ENCODE peak calls at places on chromosomes 7 and 10, in five cellular contexts. D, U, H, G and R are unnamed samples.

GRCh38 chr10:61943699-61944444 is 42.4 kb downstream of the ARID5B start:
- DNase-seq in D (no peak), U (no peak), H (no peak), G (peak), R (no peak)

GRCh38 chr7:155652156-155653124 is 8.0 kb downstream of the RBM33 start:
- DNase-seq in D (no peak), U (no peak), H (no peak), G (peak), R (no peak)

GRCh38 chr10:23396695-23397094 is 42.2 kb upstream of the OTUD1 start:
- DNase-seq in D (no peak), U (no peak), H (no peak), G (no peak), R (no peak)

GRCh38 chr10:118956253-118957140 is 73.0 kb upstream of the NANOS1 start:
- DNase-seq in D (no peak), U (no peak), H (peak), G (no peak), R (peak)

GRCh38 chr7:64610997-64611396 is 48.1 kb upstream of the ZNF680 start:
- DNase-seq in D (no peak), U (no peak), H (no peak), G (no peak), R (peak)

GRCh38 chr10:28592953-28593352 is 60.0 kb downstream of the WAC start:
- DNase-seq in D (peak), U (no peak), H (no peak), G (peak), R (no peak)

GRCh38 chr7:128791121-128791967 is 424 bp upstream of the CCDC136 start:
- DNase-seq in D (peak), U (peak), H (peak), G (peak), R (peak)

GRCh38 chr7:134514663-134515062 is 12.7 kb upstream of the AKR1B10 start:
- DNase-seq in D (peak), U (no peak), H (no peak), G (peak), R (no peak)

GRCh38 chr7:99357701-99358490 is 16.6 kb upstream of the ARPC1B start:
- DNase-seq in D (no peak), U (no peak), H (no peak), G (no peak), R (no peak)

GRCh38 chr7:69864283-69864682 is 266.0 kb downstream of the AUTS2 start:
- DNase-seq in D (no peak), U (no peak), H (no peak), G (no peak), R (no peak)

GRCh38 chr10:110268442-110268841 is 36.3 kb downstream of the SMNDC1 start:
- DNase-seq in D (no peak), U (no peak), H (peak), G (no peak), R (no peak)

GRCh38 chr10:1552415-1552814 is 184.9 kb downstream of the ADARB2 start:
- DNase-seq in D (no peak), U (peak), H (no peak), G (no peak), R (no peak)

GRCh38 chr10:75967491-75967890 is 536.1 kb downstream of the LRMDA start:
- DNase-seq in D (no peak), U (no peak), H (no peak), G (no peak), R (no peak)

GRCh38 chr7:96016056-96016455 is 243.7 kb downstream of the DYNC1I1 start:
- DNase-seq in D (no peak), U (no peak), H (no peak), G (no peak), R (no peak)

GRCh38 chr7:38728145-38728544 is 97.0 kb upstream of the AMPH start:
- DNase-seq in D (no peak), U (no peak), H (no peak), G (peak), R (no peak)

GRCh38 chr7:100157334-100158228 is 942 bp downstream of the TRAPPC14 start:
- DNase-seq in D (peak), U (peak), H (no peak), G (peak), R (no peak)

GRCh38 chr7:141928147-141928894 is 12.1 kb downstream of the OR9A4 start:
- DNase-seq in D (no peak), U (no peak), H (no peak), G (no peak), R (no peak)

GRCh38 chr10:44948713-44949112 is 10.9 kb upstream of the RASSF4 start:
- DNase-seq in D (no peak), U (peak), H (no peak), G (no peak), R (no peak)

DNA sequence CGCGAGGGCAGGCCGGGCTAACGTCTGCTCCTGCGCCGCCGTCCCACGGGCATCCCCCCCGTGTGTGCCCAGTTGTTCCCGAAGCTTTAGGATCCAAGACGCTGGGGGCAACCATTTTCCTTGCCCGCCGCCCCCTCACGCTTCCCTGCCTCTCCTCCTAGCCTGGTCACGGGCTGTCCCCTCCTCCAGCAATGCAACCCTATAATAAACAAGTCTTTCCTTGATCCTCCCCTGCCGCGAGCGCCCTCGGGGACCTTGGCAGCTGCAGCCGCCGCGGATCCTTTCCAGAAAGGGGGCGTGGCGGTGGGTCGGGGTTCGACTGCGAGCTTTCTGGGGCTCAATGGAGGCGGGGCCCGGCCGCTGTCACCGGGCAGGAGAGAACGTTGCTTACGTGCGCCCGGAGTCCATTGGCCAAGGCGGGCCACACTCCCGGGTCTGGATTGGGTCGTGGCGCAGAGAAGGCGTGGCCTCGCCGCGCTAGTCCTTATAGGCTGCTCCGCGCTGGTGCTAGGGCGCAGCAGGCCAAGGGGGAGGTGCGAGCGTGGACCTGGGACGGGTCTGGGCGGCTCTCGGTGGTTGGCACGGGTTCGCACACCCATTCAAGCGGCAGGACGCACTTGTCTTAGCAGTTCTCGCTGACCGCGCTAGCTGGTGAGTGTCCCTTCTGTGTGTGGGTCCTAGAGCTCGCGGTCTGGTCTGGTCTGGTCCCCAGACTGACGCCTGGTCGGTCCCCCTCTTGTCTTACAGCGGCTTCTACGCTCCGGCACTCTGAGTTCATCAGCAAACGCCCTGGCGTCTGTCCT is at the start of gene DDIT4:
- DNase-seq in D (peak), U (peak), H (peak), G (peak), R (peak)
- TF ChIP-seq POLR2A in D (peak), U (peak), H (peak), G (peak), R (peak)

DNA sequence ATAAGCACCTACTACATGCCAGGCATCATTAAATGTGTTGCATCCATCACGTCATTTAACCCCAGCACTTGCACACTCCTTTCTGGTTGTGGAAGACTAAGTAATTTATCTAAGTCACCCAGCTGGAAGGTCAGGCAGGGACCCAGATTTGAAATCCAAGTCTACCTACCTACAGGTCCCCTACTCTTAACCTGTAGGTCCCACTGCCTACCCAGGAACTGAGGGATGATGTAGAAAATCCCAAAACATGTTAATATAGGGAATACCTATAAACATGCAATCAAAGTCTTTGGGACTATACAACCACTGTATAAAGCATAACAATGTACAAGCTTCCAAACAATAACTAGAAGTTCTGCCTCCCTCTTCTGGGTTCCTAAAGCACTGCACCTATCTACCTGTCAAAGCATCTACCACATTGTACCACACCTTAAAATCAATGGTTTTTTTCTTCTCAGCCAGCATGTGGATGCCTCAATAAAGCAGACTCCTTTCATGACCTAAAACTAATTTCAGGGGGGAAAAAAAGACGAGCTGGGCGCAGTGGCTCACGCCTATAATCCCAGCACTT is 5.6 kb downstream of the IL6 start:
- DNase-seq in D (no peak), U (no peak), H (no peak), G (peak), R (no peak)
- TF ChIP-seq POLR2A in D (no peak), U (no peak), H (no peak), G (peak), R (no peak)

GRCh38 chr10:121930729-121931085 is 2.9 kb upstream of the ATE1 start:
- DNase-seq in D (no peak), U (no peak), H (no peak), G (no peak), R (no peak)

GRCh38 chr10:121941532-121941931 is 13.7 kb upstream of the ATE1 start:
- DNase-seq in D (no peak), U (no peak), H (no peak), G (no peak), R (no peak)

GRCh38 chr10:121936295-121936694 is 8.5 kb upstream of the ATE1 start:
- DNase-seq in D (no peak), U (no peak), H (no peak), G (no peak), R (no peak)

GRCh38 chr10:121935702-121936101 is 7.9 kb upstream of the ATE1 start:
- DNase-seq in D (no peak), U (no peak), H (peak), G (no peak), R (no peak)
- TF ChIP-seq POLR2A in D (no peak), U (no peak), H (no peak), G (no peak), R (no peak)

DNA sequence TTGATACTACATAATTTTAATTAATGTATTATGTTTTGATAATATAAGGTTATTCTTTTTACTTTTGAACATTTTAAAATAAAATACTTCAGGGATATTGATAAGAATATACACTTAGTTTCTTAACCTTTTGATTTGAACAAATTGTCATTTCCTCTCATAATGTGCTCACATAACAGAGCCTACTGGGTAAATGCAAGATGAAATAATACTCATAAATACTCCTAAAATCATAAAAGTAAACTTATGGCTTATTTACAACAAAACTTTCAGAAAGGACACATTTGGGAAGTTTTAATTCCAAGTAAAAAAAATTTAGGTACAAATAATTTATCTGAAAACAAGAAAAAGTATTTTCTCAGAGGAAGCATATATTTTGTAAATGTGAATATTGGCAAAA is 101.6 kb upstream of the ABCB5 start:
- DNase-seq in D (no peak), U (no peak), H (no peak), G (no peak), R (no peak)
- TF ChIP-seq POLR2A in D (no peak), U (no peak), H (no peak), G (no peak), R (no peak)

GRCh38 chr7:127390817-127391590 is 1.5 kb downstream of the ZNF800 start:
- DNase-seq in D (no peak), U (no peak), H (no peak), G (no peak), R (no peak)

GRCh38 chr7:127392182-127392565 is 334 bp downstream of the ZNF800 start:
- DNase-seq in D (peak), U (peak), H (peak), G (peak), R (no peak)

GRCh38 chr7:127391591-127392181 is 822 bp downstream of the ZNF800 start:
- DNase-seq in D (peak), U (peak), H (peak), G (peak), R (no peak)

GRCh38 chr7:127393370-127394058 is 1.0 kb upstream of the ZNF800 start:
- DNase-seq in D (no peak), U (peak), H (no peak), G (no peak), R (no peak)

GRCh38 chr7:127392566-127393369 is at the start of gene ZNF800:
- DNase-seq in D (peak), U (peak), H (peak), G (peak), R (peak)
- TF ChIP-seq POLR2A in D (peak), U (no peak), H (no peak), G (peak), R (peak)

GRCh38 chr7:26190417-26190869 is 10.1 kb downstream of the HNRNPA2B1 start:
- DNase-seq in D (no peak), U (no peak), H (no peak), G (no peak), R (no peak)

GRCh38 chr7:26188291-26188999 is 12.1 kb downstream of the HNRNPA2B1 start:
- DNase-seq in D (no peak), U (no peak), H (no peak), G (no peak), R (no peak)

GRCh38 chr7:26189000-26189539 is 11.5 kb downstream of the HNRNPA2B1 start:
- DNase-seq in D (no peak), U (no peak), H (no peak), G (no peak), R (no peak)

GRCh38 chr7:26191233-26191973 is 9.1 kb downstream of the HNRNPA2B1 start:
- DNase-seq in D (no peak), U (no peak), H (no peak), G (no peak), R (no peak)

DNA sequence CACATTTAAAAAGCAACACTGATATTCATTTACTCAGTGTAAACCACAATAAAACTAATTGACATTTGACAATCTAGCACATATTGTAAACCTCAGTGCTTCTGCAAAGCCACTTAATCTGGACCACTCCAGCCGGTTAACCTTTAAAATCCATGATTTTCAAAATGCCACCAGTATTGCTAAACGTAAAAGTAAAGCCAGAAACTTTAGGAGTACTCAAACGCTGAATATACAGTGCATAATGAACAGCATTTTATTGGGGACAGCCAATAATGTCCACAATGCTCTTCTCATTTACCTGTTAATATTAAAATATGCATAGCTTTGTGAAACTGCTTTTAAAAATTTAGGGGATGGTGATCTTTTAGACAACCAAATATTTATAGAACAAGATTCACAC is 10.8 kb downstream of the HNRNPA2B1 start:
- DNase-seq in D (no peak), U (no peak), H (no peak), G (no peak), R (no peak)
- TF ChIP-seq POLR2A in D (no peak), U (no peak), H (no peak), G (no peak), R (no peak)

GRCh38 chr7:139642283-139642682 is 118.8 kb downstream of the CLEC2L start:
- DNase-seq in D (no peak), U (no peak), H (no peak), G (no peak), R (no peak)
- TF ChIP-seq POLR2A in D (no peak), U (no peak), H (no peak), G (no peak), R (no peak)